ENCODE peak calls at places on chromosomes 4 and X, in five cellular contexts. R, W, N, C and B are unnamed samples.

GRCh38 chr4:108270466-108271450 is 102.0 kb upstream of the LEF1 start:
- DNase-seq in R (no peak), W (peak; percentile 94), N (no peak), C (no peak), B (no peak)

GRCh38 chr4:78962597-78963115 is 23.4 kb upstream of the PAQR3 start:
- DNase-seq in R (no peak), W (no peak), N (no peak), C (no peak), B (no peak)

GRCh38 chrX:14039344-14039743 is 9.7 kb upstream of the GEMIN8 start:
- DNase-seq in R (peak; percentile 36), W (peak; percentile 29), N (peak; percentile 43), C (no peak), B (no peak)

GRCh38 chrX:104113237-104113965 is 1.1 kb downstream of the ZCCHC18 start:
- DNase-seq in R (peak; percentile 37), W (peak; percentile 66), N (no peak), C (peak; percentile 49), B (peak; percentile 75)

GRCh38 chr4:140774510-140774909 is 18.3 kb upstream of the TBC1D9 start:
- DNase-seq in R (no peak), W (no peak), N (no peak), C (no peak), B (no peak)

GRCh38 chrX:56857042-56857441 is 128.0 kb downstream of the NBDY start:
- DNase-seq in R (no peak), W (no peak), N (no peak), C (no peak), B (no peak)

GRCh38 chr4:32735856-32736590 is 2015.9 kb downstream of the PCDH7 start:
- DNase-seq in R (no peak), W (no peak), N (no peak), C (no peak), B (no peak)

GRCh38 chr4:187383181-187383580 is 612.4 kb upstream of the ZFP42 start:
- DNase-seq in R (no peak), W (no peak), N (no peak), C (no peak), B (no peak)

GRCh38 chr4:11397819-11398610 is 30.7 kb downstream of the HS3ST1 start:
- DNase-seq in R (no peak), W (no peak), N (no peak), C (no peak), B (no peak)

GRCh38 chr4:10664408-10664807 is 20.2 kb downstream of the CLNK start:
- DNase-seq in R (no peak), W (peak; percentile 90), N (no peak), C (no peak), B (no peak)

GRCh38 chr4:153018031-153018430 is 81.9 kb downstream of the FHDC1 start:
- DNase-seq in R (no peak), W (no peak), N (no peak), C (no peak), B (no peak)

GRCh38 chr4:15756361-15756861 is 21.7 kb upstream of the CD38 start:
- DNase-seq in R (no peak), W (peak; percentile 80), N (peak; percentile 30), C (no peak), B (no peak)

DNA sequence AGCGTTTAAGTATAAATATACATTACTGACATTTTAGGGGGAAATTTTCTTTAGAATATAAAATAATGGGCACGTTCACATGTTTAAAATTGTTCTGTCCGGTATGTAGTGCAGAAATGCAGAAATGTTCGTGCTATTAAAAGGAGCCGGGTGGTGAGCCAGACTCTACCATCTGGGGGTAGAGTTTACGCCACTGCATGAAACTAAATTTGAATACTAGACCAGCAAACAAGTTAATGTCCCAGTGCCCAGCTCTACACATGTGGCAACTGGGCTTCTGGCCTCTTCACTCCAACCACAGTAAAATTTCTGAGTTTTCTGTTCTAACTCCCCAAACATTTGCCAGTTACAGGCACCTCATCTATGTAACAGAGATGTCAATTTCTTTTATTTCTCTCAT is 1453.3 kb upstream of the TENM3 start:
- DNase-seq in R (no peak), W (no peak), N (no peak), C (no peak), B (no peak)
- H2BK12ac ChIP-seq in R (no peak overlapping the region), W (no peak overlapping the region), N (no peak overlapping the region), C (no peak overlapping the region), B (no peak overlapping the region)

GRCh38 chr4:118741456-118741855 is 56.3 kb downstream of the METTL14 start:
- DNase-seq in R (no peak), W (peak; percentile 33), N (no peak), C (no peak), B (no peak)

GRCh38 chr4:118740869-118741268 is 55.7 kb downstream of the METTL14 start:
- DNase-seq in R (no peak), W (peak; percentile 28), N (no peak), C (no peak), B (no peak)

GRCh38 chr4:118743867-118744266 is 58.7 kb downstream of the METTL14 start:
- DNase-seq in R (no peak), W (peak; percentile 55), N (no peak), C (no peak), B (no peak)

GRCh38 chr4:118738999-118739690 is 54.0 kb downstream of the METTL14 start:
- DNase-seq in R (no peak), W (no peak), N (no peak), C (no peak), B (no peak)

DNA sequence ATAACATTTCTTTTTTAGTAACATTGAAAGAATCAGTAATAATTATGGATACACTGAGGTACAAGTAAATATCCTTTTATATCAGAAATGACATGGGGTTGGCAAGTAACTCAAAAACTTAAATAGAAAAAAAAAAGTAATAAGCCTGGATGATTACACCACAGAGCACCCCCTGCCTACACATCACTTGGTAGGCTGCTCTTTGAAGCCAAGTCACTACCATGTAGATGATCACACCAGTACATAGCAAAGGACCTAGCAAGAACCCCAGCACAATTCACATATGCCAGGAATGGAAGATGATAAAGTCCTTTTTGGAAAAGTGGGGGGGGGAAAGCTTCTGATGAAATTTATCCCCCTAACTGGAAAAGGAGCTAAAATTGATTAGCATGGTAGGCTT is 56.9 kb downstream of the METTL14 start:
- DNase-seq in R (no peak), W (no peak), N (no peak), C (no peak), B (no peak)
- H2BK120ac ChIP-seq in R (no peak overlapping the region), W (no peak overlapping the region), N (no peak overlapping the region), C (no peak overlapping the region), B (no peak overlapping the region)

GRCh38 chr4:147837854-147838253 is 106.0 kb downstream of the ARHGAP10 start:
- DNase-seq in R (no peak), W (no peak), N (no peak), C (no peak), B (no peak)
- H2BK12ac ChIP-seq in R (no peak overlapping the region), W (no peak overlapping the region), N (no peak overlapping the region), C (no peak overlapping the region), B (no peak overlapping the region)

GRCh38 chr4:100290585-100290984 is 100.3 kb upstream of the DDIT4L start:
- DNase-seq in R (no peak), W (no peak), N (peak; percentile 79), C (no peak), B (no peak)
- H2BK120ac ChIP-seq in R (no peak overlapping the region), W (no peak overlapping the region), N (no peak overlapping the region), C (no peak overlapping the region), B (no peak overlapping the region)

GRCh38 chr4:147970003-147970402 is 238.1 kb downstream of the ARHGAP10 start:
- DNase-seq in R (no peak), W (no peak), N (no peak), C (no peak), B (no peak)
- H2BK12ac ChIP-seq in R (no peak overlapping the region), W (no peak overlapping the region), N (no peak overlapping the region), C (no peak overlapping the region), B (no peak overlapping the region)

DNA sequence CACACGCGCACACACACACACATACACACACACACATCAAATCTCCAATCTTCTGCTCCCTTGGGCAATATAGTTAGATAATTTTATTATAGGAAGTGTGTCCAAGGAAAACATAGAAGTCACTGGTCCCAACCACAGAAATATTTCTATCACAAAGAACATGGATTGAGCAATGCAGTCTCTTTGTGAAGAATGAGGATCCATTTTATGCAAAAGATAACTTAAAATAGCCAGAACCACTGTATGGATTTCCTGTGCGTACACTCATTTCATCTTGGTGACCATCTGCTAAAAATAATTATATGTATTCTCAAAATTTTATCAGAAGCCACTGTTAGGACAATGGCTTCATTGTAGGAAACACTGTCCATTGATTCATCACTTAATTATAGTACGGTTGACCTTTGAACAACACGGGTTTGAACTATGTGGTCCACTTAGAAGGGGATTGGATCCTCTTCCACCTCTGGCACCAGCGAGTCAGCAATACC is 169.6 kb upstream of the MXRA5 start:
- DNase-seq in R (no peak), W (no peak), N (no peak), C (no peak), B (no peak)
- H2BK120ac ChIP-seq in R (no peak overlapping the region), W (no peak overlapping the region), N (no peak overlapping the region), C (no peak overlapping the region), B (no peak overlapping the region)